ENCODE peak calls at places on chromosomes 2 and 18, in five cellular contexts. S is CD8-positive, alpha-beta memory T cell; X is IMR-90; Y is left ventricle myocardium inferior; V is CD8-positive, alpha-beta T cell. U is an unnamed sample. For H3K36me3, the result is how much of the 10 kb centered on the place peaks cover.

GRCh38 chr2:217467331-217467730 is 535.5 kb downstream of the TNS1 start:
- DNase-seq in S (no peak), X (peak), Y (no peak), V (no peak), U (no peak)

GRCh38 chr2:17752892-17753802 is 463 bp downstream of the SMC6 start:
- DNase-seq in S (no peak), X (peak), Y (peak), V (no peak), U (no peak)

GRCh38 chr2:134718956-134719814 is at the start of gene TMEM163:
- DNase-seq in S (peak), X (no peak), Y (no peak), V (no peak), U (no peak)

GRCh38 chr2:144426981-144427479 is 92.9 kb downstream of the ZEB2 start:
- DNase-seq in S (no peak), X (peak), Y (no peak), V (no peak), U (no peak)

GRCh38 chr2:143551946-143552655 is 422.9 kb downstream of the ARHGAP15 start:
- DNase-seq in S (no peak), X (no peak), Y (no peak), V (no peak), U (no peak)

GRCh38 chr2:695111-695510 is 17.9 kb upstream of the TMEM18 start:
- DNase-seq in S (no peak), X (no peak), Y (no peak), V (no peak), U (no peak)

GRCh38 chr2:181570833-181571661 is 85.9 kb downstream of the CERKL start:
- DNase-seq in S (no peak), X (peak), Y (no peak), V (no peak), U (no peak)

GRCh38 chr18:49525981-49526380 is 35.9 kb upstream of the LIPG start:
- DNase-seq in S (no peak), X (no peak), Y (no peak), V (no peak), U (no peak)

GRCh38 chr2:69668598-69668997 is 25.1 kb upstream of the AAK1 start:
- DNase-seq in S (no peak), X (peak), Y (no peak), V (no peak), U (no peak)

GRCh38 chr2:26326514-26326913 is 19.4 kb upstream of the SELENOI start:
- DNase-seq in S (no peak), X (no peak), Y (no peak), V (no peak), U (no peak)
- H3K36me3 ChIP-seq in S (under half), X (under half), Y (under half), V (under half), U (under half)

DNA sequence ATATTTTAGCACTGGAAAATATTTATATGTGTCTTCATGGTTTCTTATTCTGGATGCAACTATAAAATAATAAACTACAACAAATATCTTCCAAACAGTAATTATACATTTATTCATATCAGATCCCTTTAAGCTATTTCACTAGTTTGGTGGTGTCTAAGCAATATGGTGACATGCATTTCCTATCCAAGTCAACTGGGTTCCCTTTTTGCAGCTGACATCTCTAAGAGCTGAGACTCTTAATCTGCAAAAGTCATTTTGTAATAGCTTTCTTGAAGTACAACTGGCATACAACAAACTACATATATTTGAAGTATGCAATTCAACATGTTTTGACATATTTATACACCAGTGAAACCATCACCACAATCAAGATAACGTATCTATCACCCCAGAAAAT is 59.9 kb upstream of the SLC1A4 start:
- DNase-seq in S (no peak), X (no peak), Y (no peak), V (no peak), U (no peak)
- H3K36me3 ChIP-seq in S (under half), X (under half), Y (under half), V (under half), U (under half)

GRCh38 chr18:36934884-36935283 is 106.0 kb downstream of the KIAA1328 start:
- DNase-seq in S (no peak), X (peak), Y (no peak), V (no peak), U (no peak)
- H3K36me3 ChIP-seq in S (under half), X (under half), Y (under half), V (under half), U (under half)

DNA sequence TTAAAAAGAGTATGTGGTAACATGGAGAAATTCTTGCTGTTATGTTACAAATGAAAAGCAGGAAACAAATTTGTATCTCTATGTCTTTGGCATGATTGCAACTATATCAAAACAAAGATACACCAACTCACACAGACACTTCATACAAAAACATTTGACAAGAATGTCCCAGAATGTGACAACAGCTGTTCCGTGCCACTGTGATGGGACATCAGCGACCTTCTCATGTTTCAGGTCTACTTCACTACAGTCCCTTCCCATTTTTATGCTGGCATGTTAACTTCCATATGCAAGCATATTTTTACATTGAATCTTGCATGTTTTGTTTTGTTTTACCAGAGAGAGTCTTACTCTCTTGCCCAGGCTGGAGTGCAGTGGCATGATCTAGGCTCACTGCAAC is 71.2 kb downstream of the STK25 start:
- DNase-seq in S (no peak), X (no peak), Y (no peak), V (no peak), U (no peak)
- H3K36me3 ChIP-seq in S (under half), X (under half), Y (half or more), V (under half), U (under half)

DNA sequence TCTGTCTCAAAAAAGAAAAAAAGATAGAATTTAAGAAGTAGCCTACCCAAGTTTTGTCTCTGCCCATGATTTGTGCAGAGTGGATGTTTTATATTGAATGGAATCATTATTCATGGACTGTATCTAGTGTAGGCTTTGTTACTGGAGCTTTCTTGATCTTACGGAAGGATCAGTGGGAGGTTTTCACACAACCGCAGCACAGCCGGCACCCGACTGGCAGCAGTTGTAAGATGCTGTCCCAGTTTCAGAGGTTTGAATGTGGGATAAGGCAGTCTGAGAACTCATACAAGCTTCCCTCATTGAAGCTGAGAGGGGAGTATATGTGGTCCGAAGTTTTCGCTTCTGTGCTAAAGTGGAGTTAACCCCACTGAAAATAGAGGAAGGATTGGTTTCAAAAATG is 19.7 kb upstream of the SAG start:
- DNase-seq in S (no peak), X (no peak), Y (no peak), V (no peak), U (no peak)
- H3K36me3 ChIP-seq in S (half or more), X (under half), Y (half or more), V (half or more), U (half or more)

GRCh38 chr2:150482111-150482510 is 5.4 kb downstream of the RND3 start:
- DNase-seq in S (no peak), X (no peak), Y (no peak), V (no peak), U (no peak)

GRCh38 chr2:150480241-150480640 is 7.2 kb downstream of the RND3 start:
- DNase-seq in S (no peak), X (peak), Y (no peak), V (no peak), U (no peak)

GRCh38 chr2:150482667-150483260 is 4.7 kb downstream of the RND3 start:
- DNase-seq in S (no peak), X (peak), Y (no peak), V (no peak), U (no peak)

GRCh38 chr2:150479075-150479915 is 8.2 kb downstream of the RND3 start:
- DNase-seq in S (no peak), X (peak), Y (no peak), V (no peak), U (no peak)

DNA sequence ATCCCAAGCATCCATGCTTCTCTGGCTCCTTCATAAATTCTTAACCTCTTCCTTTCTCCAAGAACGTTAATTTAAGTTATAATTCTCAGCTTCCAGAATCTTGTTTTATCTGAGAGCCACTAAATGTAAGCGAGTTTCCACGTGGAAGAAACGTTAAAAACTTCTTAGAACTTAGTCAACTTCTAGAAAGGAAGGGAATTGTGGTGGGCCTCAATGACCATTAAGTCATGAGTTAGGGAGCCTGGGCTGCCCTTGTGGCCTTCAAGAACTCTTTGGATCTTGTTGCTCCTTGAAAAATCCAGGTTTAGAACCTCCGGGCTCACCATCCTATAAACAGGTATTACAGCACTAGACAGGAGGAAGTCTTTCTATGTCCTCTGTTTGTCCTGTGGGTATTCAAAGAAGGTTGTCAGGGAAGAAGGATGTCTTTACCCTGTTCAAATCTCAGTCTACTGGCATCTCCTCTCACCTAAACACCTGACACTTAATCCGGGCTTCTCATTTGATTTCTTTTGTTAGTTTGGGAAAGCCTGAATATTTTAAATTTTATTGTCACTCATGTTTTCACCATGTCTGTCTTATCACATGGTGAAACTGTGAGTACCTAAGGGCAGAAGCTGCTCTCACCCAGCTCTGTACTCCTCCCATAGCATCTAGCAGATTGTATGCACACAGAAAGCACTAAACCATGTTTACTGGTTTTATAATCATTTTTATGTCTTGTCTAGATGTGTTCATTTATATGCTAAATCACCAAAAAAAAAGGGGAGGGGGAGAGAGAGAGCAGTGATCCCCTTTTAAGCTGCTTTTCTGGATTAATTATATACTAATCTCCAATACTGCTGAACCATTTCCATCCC is 6.3 kb downstream of the RND3 start:
- DNase-seq in S (no peak), X (peak), Y (no peak), V (no peak), U (no peak)
- H3K36me3 ChIP-seq in S (under half), X (half or more), Y (under half), V (under half), U (under half)

GRCh38 chr2:207126724-207127314 is 38.9 kb downstream of the KLF7 start:
- DNase-seq in S (no peak), X (peak), Y (no peak), V (no peak), U (no peak)

GRCh38 chr2:207121784-207122183 is 44.0 kb downstream of the KLF7 start:
- DNase-seq in S (no peak), X (peak), Y (peak), V (no peak), U (no peak)

GRCh38 chr2:207119048-207119447 is 46.7 kb downstream of the KLF7 start:
- DNase-seq in S (no peak), X (no peak), Y (no peak), V (no peak), U (no peak)

GRCh38 chr2:207123776-207124391 is 41.9 kb downstream of the KLF7 start:
- DNase-seq in S (no peak), X (no peak), Y (no peak), V (no peak), U (no peak)

GRCh38 chr2:207122914-207123744 is 42.6 kb downstream of the KLF7 start:
- DNase-seq in S (no peak), X (no peak), Y (no peak), V (peak), U (no peak)
- H3K36me3 ChIP-seq in S (under half), X (under half), Y (under half), V (under half), U (under half)

GRCh38 chr2:10148268-10148667 is 25.7 kb downstream of the RRM2 start:
- DNase-seq in S (no peak), X (no peak), Y (no peak), V (no peak), U (no peak)
- H3K36me3 ChIP-seq in S (under half), X (under half), Y (under half), V (under half), U (under half)

DNA sequence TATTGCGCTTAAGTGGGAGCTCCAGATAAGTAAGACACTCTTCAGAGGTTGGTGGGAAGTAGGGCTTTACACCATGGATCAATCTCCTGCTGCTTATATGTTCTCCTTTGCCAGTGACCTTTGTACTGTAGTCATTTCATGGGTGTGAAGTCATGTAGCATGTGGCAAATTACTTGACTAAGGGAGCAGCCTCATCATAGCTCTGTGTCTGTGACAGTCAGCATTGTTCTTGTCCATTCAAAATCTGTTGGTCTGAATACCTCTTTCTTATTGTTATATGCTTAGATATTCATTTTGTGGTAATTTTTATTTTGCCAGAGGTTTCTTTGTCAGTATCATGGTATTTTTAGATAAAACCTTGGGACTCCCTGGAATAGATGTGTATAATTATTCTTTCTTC is 18.2 kb downstream of the SLC4A1AP start:
- DNase-seq in S (no peak), X (peak), Y (no peak), V (no peak), U (no peak)
- H3K36me3 ChIP-seq in S (under half), X (under half), Y (half or more), V (under half), U (under half)